ENCODE peak calls at places on chromosome X, in five cellular contexts. Q is brain microvascular endothelial cell; D is CD4-positive, alpha-beta T cell; J is dorsolateral prefrontal cortex; E is mesothelial cell of epicardium. I is an unnamed sample.

GRCh38 chrX:74613350-74614192 is 853 bp downstream of the RLIM start:
- DNase-seq in Q (peak; percentile 6), D (no peak), J (no peak), E (no peak), I (no peak)

GRCh38 chrX:38805294-38806053 is 4.2 kb downstream of the MID1IP1 start:
- DNase-seq in Q (no peak), D (peak; percentile 56), J (peak; percentile 32), E (no peak), I (peak; percentile 11)

GRCh38 chrX:276588-277171 is 4.5 kb upstream of the PLCXD1 start:
- DNase-seq in Q (peak; percentile 25), D (no peak), J (no peak), E (peak; percentile 23), I (no peak)

GRCh38 chrX:108735680-108736508 is 469 bp downstream of the IRS4 start:
- DNase-seq in Q (no peak), D (no peak), J (no peak), E (no peak), I (peak; percentile 15)

GRCh38 chrX:72254835-72255234 is 16.0 kb upstream of the ERCC6L start:
- DNase-seq in Q (no peak), D (no peak), J (no peak), E (no peak), I (no peak)

GRCh38 chrX:48969471-48969870 is 2.2 kb downstream of the KCND1 start:
- DNase-seq in Q (no peak), D (no peak), J (no peak), E (no peak), I (no peak)

GRCh38 chrX:21932277-21932996 is 8.1 kb upstream of the SMS start:
- DNase-seq in Q (peak; percentile 78), D (no peak), J (no peak), E (no peak), I (no peak)

GRCh38 chrX:68307767-68308166 is 125.5 kb downstream of the OPHN1 start:
- DNase-seq in Q (peak; percentile 33), D (no peak), J (no peak), E (no peak), I (no peak)

GRCh38 chrX:87736576-87736975 is 219.0 kb downstream of the KLHL4 start:
- DNase-seq in Q (no peak), D (no peak), J (no peak), E (no peak), I (no peak)

GRCh38 chrX:125475482-125475881 is 155.8 kb downstream of the TEX13C start:
- DNase-seq in Q (no peak), D (no peak), J (no peak), E (no peak), I (no peak)

GRCh38 chrX:42673411-42673810 is 104.6 kb downstream of the PPP1R2C start:
- DNase-seq in Q (no peak), D (no peak), J (no peak), E (no peak), I (no peak)

GRCh38 chrX:42684062-42684461 is 93.9 kb downstream of the PPP1R2C start:
- DNase-seq in Q (no peak), D (no peak), J (no peak), E (no peak), I (no peak)

GRCh38 chrX:42680651-42681050 is 97.3 kb downstream of the PPP1R2C start:
- DNase-seq in Q (peak; percentile 10), D (no peak), J (no peak), E (no peak), I (no peak)

GRCh38 chrX:42678133-42678532 is 99.8 kb downstream of the PPP1R2C start:
- DNase-seq in Q (peak; percentile 27), D (no peak), J (no peak), E (no peak), I (no peak)
- TF ChIP-seq CTCF in Q (no peak), D (no peak), J (no peak), E (no peak), I (peak; percentile 21)

GRCh38 chrX:85622635-85623034 is 243.2 kb upstream of the POF1B start:
- DNase-seq in Q (no peak), D (no peak), J (no peak), E (no peak), I (no peak)
- TF ChIP-seq CTCF in Q (no peak), D (no peak), J (no peak), E (no peak), I (no peak)

GRCh38 chrX:150515801-150516200 is 52.6 kb upstream of the MTM1 start:
- DNase-seq in Q (no peak), D (no peak), J (no peak), E (no peak), I (no peak)

GRCh38 chrX:150514462-150514861 is 54.0 kb upstream of the MTM1 start:
- DNase-seq in Q (no peak), D (no peak), J (no peak), E (no peak), I (no peak)

GRCh38 chrX:150512426-150512825 is 56.0 kb upstream of the MTM1 start:
- DNase-seq in Q (no peak), D (no peak), J (no peak), E (no peak), I (no peak)

GRCh38 chrX:150517303-150517896 is 51.0 kb upstream of the MTM1 start:
- DNase-seq in Q (peak; percentile 26), D (no peak), J (no peak), E (no peak), I (no peak)

DNA sequence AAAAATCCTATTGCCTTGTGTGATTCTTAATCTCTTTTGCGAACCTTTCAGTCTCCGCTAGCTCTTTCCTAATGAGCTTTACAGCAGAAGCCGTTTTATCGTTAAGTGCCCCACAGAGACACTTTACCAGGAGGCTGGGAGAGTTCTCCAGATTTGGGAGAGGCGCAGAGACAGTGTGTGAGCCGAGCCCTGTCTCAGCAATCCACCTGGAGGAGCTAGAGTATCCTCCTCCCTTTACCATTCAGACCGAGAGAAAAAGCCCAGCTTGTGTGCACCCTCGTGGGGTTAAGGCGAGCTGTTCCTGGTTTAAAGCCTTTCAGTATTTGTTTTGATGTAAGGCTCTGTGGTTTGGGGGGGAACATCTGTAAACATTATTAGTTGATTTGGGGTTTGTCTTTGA is 54.9 kb upstream of the MTM1 start:
- DNase-seq in Q (no peak), D (no peak), J (no peak), E (no peak), I (no peak)
- TF ChIP-seq CTCF in Q (no peak), D (no peak), J (no peak), E (no peak), I (no peak)

DNA sequence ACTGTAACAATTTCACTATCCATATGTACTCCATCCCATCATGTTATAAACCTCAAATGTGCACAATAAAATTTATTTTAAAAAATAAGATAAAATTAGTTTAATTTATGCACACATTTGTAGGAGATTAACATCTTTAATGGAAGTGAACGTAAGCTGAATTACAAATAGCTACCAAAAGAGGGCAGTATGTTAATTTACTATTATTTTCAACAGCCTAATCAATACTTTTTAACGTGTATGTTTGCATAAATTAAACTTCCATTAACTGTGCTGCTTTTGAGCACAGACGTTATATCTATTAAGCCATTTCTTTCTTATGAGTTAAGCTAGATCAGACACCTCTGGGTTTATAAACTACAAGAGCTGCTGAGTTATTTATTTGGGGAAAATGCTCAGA is 56.5 kb upstream of the PHKA2 start:
- DNase-seq in Q (no peak), D (no peak), J (no peak), E (no peak), I (no peak)
- TF ChIP-seq CTCF in Q (no peak), D (peak; percentile 15), J (peak; percentile 39), E (peak; percentile 64), I (peak; percentile 59)

GRCh38 chrX:153870791-153871360 is 15.1 kb downstream of the L1CAM start:
- DNase-seq in Q (no peak), D (no peak), J (no peak), E (no peak), I (no peak)
- TF ChIP-seq CTCF in Q (peak; percentile 15), D (no peak), J (no peak), E (no peak), I (no peak)

GRCh38 chrX:24325231-24325630 is 11.4 kb upstream of the SUPT20HL2 start:
- DNase-seq in Q (no peak), D (no peak), J (no peak), E (no peak), I (no peak)
- TF ChIP-seq CTCF in Q (no peak), D (no peak), J (no peak), E (no peak), I (no peak)

GRCh38 chrX:65451663-65452062 is 82.9 kb downstream of the LAS1L start:
- DNase-seq in Q (peak; percentile 48), D (no peak), J (no peak), E (no peak), I (no peak)
- TF ChIP-seq CTCF in Q (peak; percentile 63), D (peak; percentile 14), J (no peak), E (peak; percentile 54), I (peak; percentile 62)

GRCh38 chrX:140661657-140662056 is 47.9 kb upstream of the LINC00632 start:
- DNase-seq in Q (no peak), D (no peak), J (no peak), E (no peak), I (no peak)

DNA sequence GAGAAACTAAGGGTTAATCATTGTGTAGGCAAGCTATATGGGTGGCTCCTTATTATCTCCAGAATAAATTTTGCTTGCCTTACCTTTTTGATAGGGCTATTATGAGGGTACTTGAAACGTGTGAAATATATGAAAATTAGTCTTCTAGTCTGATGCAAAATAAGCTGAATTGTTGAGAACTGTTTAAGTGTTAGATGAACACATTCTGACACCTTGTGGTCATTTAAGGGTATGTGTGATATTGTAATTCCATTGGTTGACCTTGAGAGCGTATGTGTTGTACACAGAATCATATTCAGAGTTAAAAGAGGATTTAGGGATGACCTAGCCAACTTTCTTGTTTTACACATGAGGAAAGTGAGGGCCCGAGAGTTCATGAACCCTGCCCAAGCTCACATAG is 44.6 kb upstream of the LINC00632 start:
- DNase-seq in Q (no peak), D (no peak), J (no peak), E (no peak), I (no peak)
- TF ChIP-seq CTCF in Q (no peak), D (no peak), J (peak; percentile 54), E (peak; percentile 50), I (peak; percentile 66)

GRCh38 chrX:139187738-139188137 is 342.8 kb upstream of the F9 start:
- DNase-seq in Q (no peak), D (no peak), J (no peak), E (no peak), I (no peak)

GRCh38 chrX:139191746-139192385 is 338.7 kb upstream of the F9 start:
- DNase-seq in Q (no peak), D (no peak), J (no peak), E (no peak), I (no peak)

GRCh38 chrX:139194571-139195280 is 335.8 kb upstream of the F9 start:
- DNase-seq in Q (no peak), D (no peak), J (no peak), E (peak; percentile 18), I (no peak)

GRCh38 chrX:139196890-139197289 is 333.6 kb upstream of the F9 start:
- DNase-seq in Q (no peak), D (no peak), J (no peak), E (no peak), I (no peak)

DNA sequence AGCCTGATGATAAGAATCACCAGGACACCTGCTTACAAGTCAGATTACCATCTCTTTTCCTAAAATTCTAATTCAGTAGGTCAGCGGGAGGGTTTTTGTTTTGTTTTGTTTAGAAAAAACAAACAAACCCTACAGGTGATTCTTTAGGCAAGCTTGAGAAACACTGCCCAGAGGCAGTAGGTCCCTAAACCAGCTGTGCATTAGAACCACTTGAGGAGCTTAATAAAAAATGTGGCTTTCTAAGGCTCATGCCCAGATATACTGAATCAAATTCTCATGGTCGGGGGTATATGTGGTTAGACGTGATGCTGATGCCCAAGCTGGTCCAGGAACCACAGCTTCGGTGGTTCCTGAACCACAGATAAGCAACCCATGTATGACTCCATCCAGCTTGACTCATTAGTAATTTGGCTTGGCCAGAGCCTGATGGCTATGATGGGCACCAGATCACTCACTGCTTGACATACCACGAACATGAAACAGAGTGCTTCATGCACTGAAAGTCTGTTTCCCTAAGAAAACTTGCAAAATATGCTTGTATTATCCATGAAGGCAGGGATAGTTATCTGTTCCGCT is 338.1 kb upstream of the F9 start:
- DNase-seq in Q (no peak), D (no peak), J (no peak), E (no peak), I (no peak)
- TF ChIP-seq CTCF in Q (no peak), D (no peak), J (no peak), E (no peak), I (no peak)